ENCODE peak calls at places on chromosomes 6 and 20, in six cellular contexts. G, N, L, P, Y and D are unnamed samples.

GRCh38 chr20:370151-370600 is 10.4 kb upstream of the TRIB3 start:
- DNase-seq in P (no peak), L (no peak), N (peak), Y (no peak), G (no peak), D (no peak)

GRCh38 chr6:137767931-137768690 is 98.9 kb upstream of the TNFAIP3 start:
- DNase-seq in N (no peak), Y (peak), P (peak), G (no peak), L (peak), D (peak)

GRCh38 chr6:1286972-1287600 is 24.8 kb upstream of the FOXQ1 start:
- DNase-seq in G (no peak), L (peak), Y (no peak), P (peak), N (peak), D (peak)

GRCh38 chr6:42103218-42103617 is 39.2 kb downstream of the C6orf132 start:
- DNase-seq in L (no peak), Y (no peak), P (no peak), G (no peak), N (no peak), D (no peak)

GRCh38 chr20:32474967-32475819 is 109.9 kb downstream of the NOL4L start:
- DNase-seq in Y (peak), L (peak), P (peak), N (peak), G (peak), D (peak)

GRCh38 chr6:75315978-75316377 is 31.4 kb upstream of the TMEM30A start:
- DNase-seq in Y (no peak), G (no peak), P (no peak), L (no peak), N (no peak), D (no peak)

GRCh38 chr6:77762386-77762785 is 109.5 kb downstream of the MEI4 start:
- DNase-seq in L (no peak), N (no peak), Y (no peak), G (no peak), P (no peak), D (no peak)

GRCh38 chr6:135568366-135568765 is 70.8 kb upstream of the AHI1 start:
- DNase-seq in Y (peak), P (peak), N (no peak), G (peak), L (peak), D (peak)

GRCh38 chr6:69865126-69865525 is 1.2 kb upstream of the COL19A1 start:
- DNase-seq in P (peak), G (no peak), L (no peak), N (no peak), Y (no peak), D (peak)

GRCh38 chr6:16712250-16712930 is 48.9 kb downstream of the ATXN1 start:
- DNase-seq in N (no peak), G (no peak), P (no peak), Y (peak), L (no peak), D (peak)

GRCh38 chr6:32188381-32189081 is 1.5 kb downstream of the PBX2 start:
- DNase-seq in G (peak), L (no peak), Y (no peak), N (no peak), P (no peak), D (peak)

GRCh38 chr6:101509556-101509955 is 116.0 kb downstream of the GRIK2 start:
- DNase-seq in P (no peak), G (no peak), L (no peak), N (no peak), Y (no peak), D (peak)

GRCh38 chr20:43584448-43585138 is 6.1 kb upstream of the IFT52 start:
- DNase-seq in P (peak), G (no peak), N (no peak), Y (no peak), L (no peak), D (peak)

GRCh38 chr6:44046516-44047178 is 80.6 kb downstream of the MRPL14 start:
- DNase-seq in P (no peak), Y (no peak), N (peak), G (no peak), L (no peak), D (no peak)

GRCh38 chr6:140566706-140567330 is 1192.4 kb upstream of the CITED2 start:
- DNase-seq in L (no peak), Y (no peak), N (no peak), P (peak), G (no peak), D (peak)

GRCh38 chr20:32752021-32752457 is 8.8 kb upstream of the COMMD7 start:
- DNase-seq in G (no peak), N (no peak), L (no peak), P (no peak), Y (no peak), D (no peak)

GRCh38 chr20:2652724-2653510 is 485 bp downstream of the NOP56 start:
- DNase-seq in Y (peak), G (no peak), P (peak), L (no peak), N (peak), D (peak)

GRCh38 chr20:776165-776564 is 7.9 kb upstream of the SLC52A3 start:
- DNase-seq in P (no peak), G (no peak), N (no peak), Y (no peak), L (no peak), D (no peak)

GRCh38 chr20:36919715-36920333 is 31.7 kb downstream of the SAMHD1 start:
- DNase-seq in G (no peak), L (peak), N (no peak), Y (peak), P (peak), D (peak)

GRCh38 chr6:139483082-139483481 is 108.6 kb upstream of the CITED2 start:
- DNase-seq in N (no peak), L (no peak), Y (no peak), P (no peak), G (no peak), D (no peak)

GRCh38 chr20:21133917-21134622 is 8.2 kb downstream of the KIZ start:
- DNase-seq in G (no peak), P (no peak), Y (no peak), N (no peak), L (no peak), D (no peak)

GRCh38 chr6:14713561-14713960 is 532.3 kb upstream of the JARID2 start:
- DNase-seq in P (no peak), G (no peak), Y (no peak), N (no peak), L (no peak), D (peak)

GRCh38 chr20:11200423-11200822 is 526.6 kb upstream of the JAG1 start:
- DNase-seq in P (no peak), N (no peak), Y (no peak), G (no peak), L (no peak), D (no peak)

GRCh38 chr6:11412616-11413015 is 124.9 kb upstream of the TMEM170B start:
- DNase-seq in P (no peak), L (no peak), Y (no peak), G (no peak), N (no peak), D (no peak)

GRCh38 chr20:59858425-59858824 is 75.0 kb downstream of the SYCP2 start:
- DNase-seq in L (no peak), N (no peak), P (no peak), Y (no peak), G (no peak), D (no peak)

GRCh38 chr6:170137911-170138910 is 152.7 kb downstream of the DLL1 start:
- DNase-seq in N (peak), P (no peak), Y (no peak), G (peak), L (no peak), D (peak)

GRCh38 chr20:63129991-63130653 is 85.8 kb downstream of the YTHDF1 start:
- DNase-seq in L (no peak), P (no peak), G (no peak), Y (no peak), N (peak), D (no peak)

GRCh38 chr20:43459022-43459942 is 1.6 kb downstream of the SRSF6 start:
- DNase-seq in P (no peak), G (peak), L (no peak), Y (no peak), N (no peak), D (peak)

GRCh38 chr6:170067257-170067656 is 223.6 kb downstream of the DLL1 start:
- DNase-seq in G (peak), L (no peak), Y (no peak), P (no peak), N (peak), D (peak)

GRCh38 chr6:7203939-7204338 is 96.2 kb downstream of the RREB1 start:
- DNase-seq in P (no peak), Y (no peak), N (no peak), L (no peak), G (no peak), D (no peak)

GRCh38 chr6:10099086-10099499 is 315.8 kb downstream of the TFAP2A start:
- DNase-seq in Y (no peak), N (peak), L (peak), P (no peak), G (no peak), D (no peak)

GRCh38 chr20:57576002-57576401 is 15.1 kb downstream of the PCK1 start:
- DNase-seq in Y (no peak), L (no peak), G (no peak), N (no peak), P (no peak), D (no peak)

GRCh38 chr6:136147342-136147741 is 102.8 kb downstream of the MTFR2 start:
- DNase-seq in N (no peak), Y (no peak), L (no peak), P (no peak), G (no peak), D (no peak)

GRCh38 chr20:9306521-9306920 is 207.9 kb upstream of the LAMP5 start:
- DNase-seq in L (no peak), P (peak), N (no peak), Y (no peak), G (no peak), D (peak)

GRCh38 chr6:56770011-56770520 is 127.4 kb upstream of the DST start:
- DNase-seq in N (no peak), L (no peak), G (no peak), P (no peak), Y (no peak), D (peak)

GRCh38 chr6:11317885-11318771 is 85.7 kb upstream of the NEDD9 start:
- DNase-seq in N (peak), G (peak), Y (peak), P (peak), L (peak), D (peak)

GRCh38 chr6:107547061-107547840 is 57.3 kb downstream of the SOBP start:
- DNase-seq in P (no peak), G (no peak), L (no peak), Y (no peak), N (no peak), D (no peak)

GRCh38 chr20:34309691-34310090 is 6.5 kb upstream of the AHCY start:
- DNase-seq in P (no peak), L (no peak), Y (no peak), G (no peak), N (no peak), D (no peak)

GRCh38 chr6:142551145-142551811 is 249.5 kb downstream of the ADGRG6 start:
- DNase-seq in P (peak), N (no peak), L (no peak), G (no peak), Y (no peak), D (no peak)

GRCh38 chr6:67935976-67936477 is 699.1 kb upstream of the ADGRB3 start:
- DNase-seq in L (no peak), P (no peak), Y (no peak), G (no peak), N (no peak), D (no peak)

GRCh38 chr6:67933278-67933677 is 701.8 kb upstream of the ADGRB3 start:
- DNase-seq in Y (peak), L (no peak), G (no peak), P (no peak), N (no peak), D (no peak)
- TF ChIP-seq CTCF in Y (peak), L (no peak), G (no peak), P (no peak), N (no peak), D (no peak)

GRCh38 chr6:2931970-2932748 is 29.1 kb upstream of the SERPINB9 start:
- DNase-seq in N (peak), Y (peak), L (peak), G (peak), P (peak), D (peak)
- H3K4me3 ChIP-seq in N (peak), Y (no peak), L (no peak), G (no peak), P (no peak), D (no peak)

GRCh38 chr6:24603241-24603640 is 42.8 kb downstream of the KIAA0319 start:
- DNase-seq in N (no peak), Y (no peak), G (no peak), L (no peak), P (no peak), D (no peak)
- TF ChIP-seq CTCF in N (no peak), Y (no peak), G (no peak), L (no peak), P (no peak), D (no peak)

DNA sequence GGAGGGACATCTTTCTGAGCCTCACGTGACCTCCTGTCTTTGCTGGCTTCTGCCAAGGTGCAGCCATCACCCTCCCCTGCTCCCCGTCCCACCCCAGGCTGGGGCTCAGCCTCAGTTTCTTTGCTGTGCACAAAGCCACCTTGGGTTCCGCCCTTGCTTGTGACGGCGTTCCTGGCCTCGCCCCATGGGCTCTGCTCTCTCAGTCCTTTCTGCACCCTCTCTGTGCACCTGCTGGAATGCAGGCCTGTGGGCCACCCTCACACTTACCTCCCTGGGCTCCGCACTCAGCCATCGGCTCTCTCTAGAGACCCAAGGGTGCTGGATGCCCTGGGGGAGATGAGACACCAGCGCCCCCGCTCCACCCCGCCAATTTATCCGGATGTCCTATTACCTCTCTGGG is 28.3 kb downstream of the BANF2 start:
- DNase-seq in N (no peak), P (no peak), Y (no peak), L (no peak), G (no peak), D (no peak)
- H3K4me3 ChIP-seq in N (no peak), P (no peak), Y (no peak), L (no peak), G (no peak), D (no peak)

GRCh38 chr6:157281570-157281969 is 41.7 kb downstream of the TMEM242 start:
- DNase-seq in Y (peak), L (peak), G (no peak), P (no peak), N (no peak), D (no peak)
- TF ChIP-seq CTCF in Y (peak), L (peak), G (no peak), P (peak), N (peak), D (peak)

DNA sequence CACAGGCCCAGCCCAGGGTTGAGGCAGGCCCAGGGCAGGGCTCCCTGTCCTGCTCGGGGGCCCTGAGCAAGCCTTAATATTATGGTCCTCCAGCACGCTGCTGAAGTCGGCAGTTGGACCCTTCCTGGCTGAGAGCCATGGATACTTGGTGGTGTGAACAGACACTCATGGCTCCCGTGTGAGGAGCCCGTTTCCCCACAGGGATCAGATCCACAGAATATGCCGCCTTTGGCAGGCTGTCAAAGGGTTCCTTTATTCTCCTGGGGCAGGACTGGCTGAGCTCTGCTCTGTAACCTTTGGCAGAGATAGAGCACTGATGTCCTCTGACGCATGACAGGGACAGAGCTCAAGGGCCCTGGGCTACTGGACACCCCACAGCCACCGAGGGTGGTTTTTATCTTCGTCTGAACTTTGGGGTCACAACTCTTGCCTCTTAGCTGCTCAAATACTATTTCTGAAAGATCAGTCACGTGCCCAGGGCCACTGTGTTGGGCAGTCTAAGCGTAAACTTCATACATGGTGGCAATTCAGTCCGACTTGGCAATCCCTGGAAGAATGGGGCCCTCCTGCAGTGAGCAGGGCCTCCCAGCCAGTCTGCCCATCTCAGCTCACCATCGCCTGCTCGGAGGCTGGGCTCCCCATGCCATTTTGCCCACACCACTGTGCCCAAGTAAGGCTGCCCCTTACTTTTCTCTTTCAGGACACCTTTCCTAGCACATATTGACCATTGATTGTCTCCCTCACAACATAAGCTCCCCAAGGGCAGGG is 49.1 kb downstream of the TTI1 start:
- DNase-seq in N (no peak), G (no peak), L (no peak), Y (no peak), P (no peak), D (no peak)
- H3K4me3 ChIP-seq in N (no peak), G (no peak), L (no peak), Y (no peak), P (no peak), D (no peak)

GRCh38 chr20:48259456-48259855 is 474.2 kb upstream of the SULF2 start:
- DNase-seq in G (no peak), N (no peak), P (no peak), L (no peak), Y (no peak), D (no peak)
- TF ChIP-seq CTCF in G (no peak), N (no peak), P (no peak), L (no peak), Y (no peak), D (no peak)

DNA sequence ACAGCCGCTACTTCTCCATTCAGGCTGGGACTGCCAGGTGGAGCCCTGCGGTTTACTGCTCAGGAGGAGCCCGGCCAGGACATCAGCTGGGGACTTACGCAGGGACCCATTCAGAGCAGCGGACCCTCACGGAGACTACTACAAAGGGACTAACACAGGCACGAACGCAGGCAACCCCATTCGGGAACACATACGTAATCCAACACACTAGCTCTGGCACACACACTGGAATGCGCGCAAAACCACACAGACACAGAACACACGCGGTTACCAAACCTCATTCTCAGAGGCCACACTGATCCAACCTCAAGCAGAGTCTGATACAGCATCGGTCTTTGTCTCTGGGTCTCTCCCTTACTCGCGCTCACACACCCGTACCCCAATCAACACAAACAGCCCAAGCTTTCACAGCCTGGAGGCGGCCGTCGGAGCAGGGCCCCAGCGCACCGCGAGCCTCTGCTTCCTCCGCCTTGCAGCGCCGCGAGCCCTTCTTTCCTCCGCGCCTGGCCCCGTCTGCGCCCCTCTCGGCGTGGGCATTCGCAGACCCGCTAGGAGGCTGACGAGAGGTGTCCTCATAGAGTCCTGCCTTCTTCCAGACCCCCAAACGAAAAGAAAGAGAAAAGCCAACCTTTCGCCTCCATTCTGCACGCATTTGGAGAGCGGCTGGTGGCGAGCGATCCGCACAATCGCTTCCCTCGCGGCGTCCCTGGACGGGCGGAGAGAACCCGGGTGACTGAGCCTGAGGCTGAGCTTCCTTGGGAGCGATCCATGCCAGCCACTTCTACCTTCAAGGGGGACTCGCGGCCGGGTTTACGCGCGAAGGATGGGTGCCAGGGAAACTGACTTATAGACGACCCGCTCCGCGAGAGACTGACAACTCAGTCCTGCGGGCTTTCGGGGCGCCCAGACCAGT is 961 bp upstream of the SLC32A1 start:
- DNase-seq in L (no peak), Y (no peak), G (no peak), P (no peak), N (no peak), D (peak)
- H3K4me3 ChIP-seq in L (no peak), Y (no peak), G (no peak), P (no peak), N (no peak), D (no peak)

GRCh38 chr6:166313255-166314070 is 5.3 kb upstream of the PRR18 start:
- DNase-seq in N (no peak), G (no peak), Y (peak), L (peak), P (peak), D (peak)
- TF ChIP-seq CTCF in N (peak), G (no peak), Y (peak), L (peak), P (peak), D (peak)

GRCh38 chr6:146965110-146965689 is 239.0 kb upstream of the STXBP5 start:
- DNase-seq in G (no peak), N (no peak), Y (no peak), L (no peak), P (no peak), D (no peak)
- H3K4me3 ChIP-seq in G (no peak), N (no peak), Y (no peak), L (no peak), P (no peak), D (no peak)